ENCODE peak calls at places on chromosomes 4 and X, in ten cellular contexts. Y, H, G, S, J, V, R, Q, K and M are unnamed samples.

GRCh38 chrX:153829549-153829798 is 870 bp downstream of the PDZD4 start:
- DNase-seq in G (no peak), V (no peak), K (no peak), H (no peak), S (no peak), Q (no peak), R (no peak), J (no peak), Y (no peak), M (no peak)

GRCh38 chr4:150265806-150266205 is 187.6 kb downstream of the DCLK2 start:
- DNase-seq in R (no peak), H (no peak), G (no peak), J (no peak), Q (no peak), Y (no peak), S (no peak), K (no peak), V (no peak), M (no peak)

GRCh38 chr4:33878710-33879109 is 2365.6 kb downstream of the ARAP2 start:
- DNase-seq in K (no peak), V (no peak), G (no peak), Y (no peak), J (no peak), S (no peak), H (no peak), Q (no peak), R (no peak), M (no peak)

GRCh38 chrX:152108527-152108926 is 29.9 kb downstream of the MAGEA10 start:
- DNase-seq in G (no peak), H (no peak), J (no peak), R (no peak), Q (no peak), Y (no peak), S (no peak), V (no peak), K (no peak), M (no peak)

GRCh38 chrX:13662537-13662841 is 9.5 kb downstream of the TCEANC start:
- DNase-seq in K (no peak), Q (no peak), Y (no peak), V (no peak), J (no peak), G (no peak), H (no peak), R (peak), S (peak), M (no peak)

GRCh38 chrX:72297953-72298730 is 7.6 kb downstream of the CITED1 start:
- DNase-seq in V (no peak), G (no peak), R (no peak), J (no peak), K (no peak), S (no peak), Y (no peak), Q (no peak), H (no peak), M (no peak)

GRCh38 chr4:124322234-124322831 is 390.2 kb downstream of the ANKRD50 start:
- DNase-seq in S (peak), K (no peak), R (peak), J (no peak), Y (no peak), H (peak), Q (no peak), V (no peak), G (no peak), M (no peak)

GRCh38 chr4:37132351-37132989 is 112.1 kb upstream of the NWD2 start:
- DNase-seq in Y (no peak), V (no peak), H (no peak), Q (no peak), S (no peak), J (no peak), G (no peak), K (no peak), R (no peak), M (no peak)

GRCh38 chrX:11558972-11559371 is 106.7 kb downstream of the ARHGAP6 start:
- DNase-seq in G (no peak), K (peak), J (no peak), R (no peak), V (no peak), Y (peak), H (no peak), S (peak), Q (peak), M (peak)

GRCh38 chr4:83768146-83768545 is 232.2 kb downstream of the GPAT3 start:
- DNase-seq in S (no peak), J (no peak), R (no peak), Y (no peak), V (no peak), Q (no peak), K (no peak), H (no peak), G (no peak), M (no peak)

GRCh38 chr4:36394352-36394903 is 113.0 kb downstream of the DTHD1 start:
- DNase-seq in H (no peak), Q (no peak), K (peak), V (no peak), J (no peak), Y (no peak), R (no peak), S (no peak), G (no peak), M (no peak)

GRCh38 chr4:78624048-78624447 is 72.5 kb downstream of the ANXA3 start:
- DNase-seq in V (no peak), R (no peak), K (no peak), J (no peak), Y (no peak), Q (no peak), G (no peak), S (no peak), H (no peak), M (no peak)

GRCh38 chrX:19334945-19335626 is 8.6 kb upstream of the PDHA1 start:
- DNase-seq in Y (no peak), K (no peak), R (peak), J (no peak), S (no peak), Q (no peak), G (no peak), V (no peak), H (no peak), M (no peak)

GRCh38 chrX:40030205-40030604 is 67.6 kb downstream of the BCOR start:
- DNase-seq in S (no peak), G (peak), R (no peak), Q (no peak), J (no peak), Y (no peak), K (no peak), V (no peak), H (no peak), M (no peak)

GRCh38 chrX:17412692-17413091 is 37.7 kb downstream of the NHS start:
- DNase-seq in V (no peak), S (peak), Y (no peak), G (no peak), H (peak), J (no peak), K (no peak), R (peak), Q (no peak), M (no peak)

GRCh38 chr4:148059617-148060180 is 327.8 kb downstream of the ARHGAP10 start:
- DNase-seq in K (no peak), Q (no peak), Y (no peak), G (no peak), R (no peak), V (no peak), S (no peak), H (no peak), J (no peak), M (no peak)

GRCh38 chr4:74660866-74661265 is 133.5 kb downstream of the BTC start:
- DNase-seq in Q (no peak), R (no peak), H (no peak), S (no peak), Y (no peak), V (no peak), J (no peak), K (no peak), G (no peak), M (no peak)

GRCh38 chr4:107825072-107825789 is 499 bp downstream of the SGMS2 start:
- DNase-seq in V (peak), J (no peak), R (peak), G (no peak), S (peak), Y (no peak), K (no peak), Q (no peak), H (peak), M (no peak)

GRCh38 chr4:123284166-123284565 is 112.4 kb upstream of the SPRY1 start:
- DNase-seq in J (no peak), V (no peak), K (no peak), H (no peak), Y (no peak), G (no peak), Q (no peak), S (peak), R (no peak), M (no peak)

GRCh38 chr4:3766207-3766790 is at the start of gene ADRA2C:
- DNase-seq in Y (no peak), Q (no peak), G (no peak), R (no peak), H (no peak), K (no peak), V (no peak), S (peak), J (no peak), M (no peak)

GRCh38 chr4:121057466-121057911 is 14.8 kb downstream of the NDNF start:
- DNase-seq in Q (no peak), K (no peak), H (peak), V (no peak), G (no peak), S (no peak), R (no peak), Y (no peak), J (no peak), M (no peak)

GRCh38 chr4:1026115-1026514 is 14.7 kb downstream of the FGFRL1 start:
- DNase-seq in G (no peak), S (peak), R (peak), H (no peak), Q (peak), Y (peak), V (peak), K (peak), J (no peak), M (peak)

GRCh38 chr4:152044341-152044740 is 283.5 kb upstream of the GATB start:
- DNase-seq in R (peak), K (no peak), H (no peak), G (no peak), J (no peak), V (no peak), S (no peak), Y (no peak), Q (no peak), M (no peak)

GRCh38 chr4:85573270-85573669 is 98.3 kb downstream of the ARHGAP24 start:
- DNase-seq in J (no peak), G (no peak), S (no peak), Y (no peak), K (no peak), R (no peak), H (no peak), V (no peak), Q (no peak), M (no peak)

GRCh38 chr4:1843852-1844251 is 12.1 kb downstream of the LETM1 start:
- DNase-seq in K (no peak), Y (no peak), J (no peak), G (no peak), V (no peak), H (no peak), S (peak), R (no peak), Q (no peak), M (no peak)

GRCh38 chrX:70421618-70422017 is 1.5 kb upstream of the GDPD2 start:
- DNase-seq in S (no peak), Y (no peak), G (no peak), Q (no peak), K (no peak), J (no peak), V (no peak), H (no peak), R (no peak), M (no peak)

GRCh38 chrX:28550331-28550872 is 36.8 kb upstream of the IL1RAPL1 start:
- DNase-seq in R (no peak), K (no peak), J (no peak), Y (no peak), G (no peak), S (no peak), V (no peak), H (no peak), Q (no peak), M (no peak)

GRCh38 chr4:140092094-140092820 is 61.7 kb downstream of the MAML3 start:
- DNase-seq in Q (no peak), G (no peak), K (no peak), Y (no peak), R (no peak), H (peak), S (peak), V (peak), J (no peak), M (no peak)

GRCh38 chr4:56544573-56545131 is 39.1 kb downstream of the ARL9 start:
- DNase-seq in S (peak), G (peak), K (peak), H (peak), Q (peak), V (peak), R (peak), Y (peak), J (peak), M (peak)

GRCh38 chr4:180563977-180564376 is 1679.2 kb upstream of the TENM3 start:
- DNase-seq in R (no peak), K (no peak), Y (no peak), G (no peak), Q (no peak), V (no peak), J (no peak), S (no peak), H (no peak), M (no peak)

GRCh38 chr4:159460408-159460807 is 357.5 kb downstream of the RAPGEF2 start:
- DNase-seq in S (no peak), Q (no peak), R (peak), Y (no peak), V (no peak), K (no peak), H (no peak), J (no peak), G (no peak), M (no peak)

GRCh38 chrX:121579016-121579760 is 531.8 kb downstream of the GLUD2 start:
- DNase-seq in K (no peak), Y (peak), V (no peak), Q (no peak), S (no peak), G (no peak), H (no peak), J (no peak), R (no peak), M (no peak)

GRCh38 chr4:10098770-10099139 is 17.8 kb downstream of the WDR1 start:
- DNase-seq in R (peak), V (no peak), Q (no peak), Y (peak), S (peak), K (no peak), H (no peak), G (no peak), J (no peak), M (no peak)

GRCh38 chr4:109078724-109079123 is 223.7 kb downstream of the COL25A1 start:
- DNase-seq in V (no peak), G (no peak), H (no peak), Q (no peak), R (peak), S (peak), Y (no peak), J (no peak), K (no peak), M (no peak)

GRCh38 chr4:79597266-79597665 is 189.2 kb upstream of the GK2 start:
- DNase-seq in Y (no peak), Q (no peak), H (no peak), R (peak), K (no peak), J (no peak), G (no peak), S (peak), V (no peak), M (no peak)